ENCODE peak calls at places on chromosomes 6 and 20, in five cellular contexts. One of them, this sample, is unnamed.

GRCh38 chr20:8718214-8718613 is 350.7 kb upstream of the PLCB4 start:
- DNase-seq in stimulated activated CD8-positive, alpha-beta memory T cell treated with anti-CD3 and anti-CD28 coated beads, Interleukin-4, amount 100 ng/mL, for 4 hours: no peak
- DNase-seq in ecto neural progenitor cell: no peak
- DNase-seq in substantia nigra: no peak
- DNase-seq in activated T-cell treated with anti-CD3 and anti-CD28 coated beads, Interleukin-2, amount 50 U/mL, for 72 hours: no peak
- DNase-seq in this sample: no peak

GRCh38 chr20:45301824-45302251 is 4.8 kb upstream of the RBPJL start:
- DNase-seq in activated T-cell treated with anti-CD3 and anti-CD28 coated beads, Interleukin-2, amount 50 U/mL, for 72 hours: no peak
- DNase-seq in substantia nigra: no peak
- DNase-seq in ecto neural progenitor cell: no peak
- DNase-seq in stimulated activated CD8-positive, alpha-beta memory T cell treated with anti-CD3 and anti-CD28 coated beads, Interleukin-4, amount 100 ng/mL, for 4 hours: no peak
- DNase-seq in this sample: no peak

GRCh38 chr6:16386056-16386455 is 147.7 kb downstream of the GMPR start:
- DNase-seq in substantia nigra: no peak
- DNase-seq in stimulated activated CD8-positive, alpha-beta memory T cell treated with anti-CD3 and anti-CD28 coated beads, Interleukin-4, amount 100 ng/mL, for 4 hours: no peak
- DNase-seq in ecto neural progenitor cell: no peak
- DNase-seq in activated T-cell treated with anti-CD3 and anti-CD28 coated beads, Interleukin-2, amount 50 U/mL, for 72 hours: no peak
- DNase-seq in this sample: no peak

GRCh38 chr20:46605978-46606816 is 45.1 kb downstream of the SLC13A3 start:
- DNase-seq in ecto neural progenitor cell: peak; percentile 28
- DNase-seq in activated T-cell treated with anti-CD3 and anti-CD28 coated beads, Interleukin-2, amount 50 U/mL, for 72 hours: no peak
- DNase-seq in stimulated activated CD8-positive, alpha-beta memory T cell treated with anti-CD3 and anti-CD28 coated beads, Interleukin-4, amount 100 ng/mL, for 4 hours: no peak
- DNase-seq in substantia nigra: no peak
- DNase-seq in this sample: no peak

GRCh38 chr6:154888426-154888825 is 106.7 kb upstream of the TIAM2 start:
- DNase-seq in substantia nigra: no peak
- DNase-seq in ecto neural progenitor cell: no peak
- DNase-seq in stimulated activated CD8-positive, alpha-beta memory T cell treated with anti-CD3 and anti-CD28 coated beads, Interleukin-4, amount 100 ng/mL, for 4 hours: no peak
- DNase-seq in activated T-cell treated with anti-CD3 and anti-CD28 coated beads, Interleukin-2, amount 50 U/mL, for 72 hours: no peak
- DNase-seq in this sample: no peak

GRCh38 chr20:21096321-21097043 is 9.7 kb downstream of the LINC00237 start:
- DNase-seq in ecto neural progenitor cell: peak; percentile 72
- DNase-seq in stimulated activated CD8-positive, alpha-beta memory T cell treated with anti-CD3 and anti-CD28 coated beads, Interleukin-4, amount 100 ng/mL, for 4 hours: no peak
- DNase-seq in activated T-cell treated with anti-CD3 and anti-CD28 coated beads, Interleukin-2, amount 50 U/mL, for 72 hours: no peak
- DNase-seq in substantia nigra: no peak
- DNase-seq in this sample: no peak

GRCh38 chr20:10990625-10991382 is 317.0 kb upstream of the JAG1 start:
- DNase-seq in ecto neural progenitor cell: no peak
- DNase-seq in activated T-cell treated with anti-CD3 and anti-CD28 coated beads, Interleukin-2, amount 50 U/mL, for 72 hours: no peak
- DNase-seq in substantia nigra: no peak
- DNase-seq in stimulated activated CD8-positive, alpha-beta memory T cell treated with anti-CD3 and anti-CD28 coated beads, Interleukin-4, amount 100 ng/mL, for 4 hours: no peak
- DNase-seq in this sample: no peak

GRCh38 chr6:89873721-89874120 is 20.5 kb upstream of the GJA10 start:
- DNase-seq in stimulated activated CD8-positive, alpha-beta memory T cell treated with anti-CD3 and anti-CD28 coated beads, Interleukin-4, amount 100 ng/mL, for 4 hours: no peak
- DNase-seq in activated T-cell treated with anti-CD3 and anti-CD28 coated beads, Interleukin-2, amount 50 U/mL, for 72 hours: no peak
- DNase-seq in ecto neural progenitor cell: no peak
- DNase-seq in substantia nigra: no peak
- DNase-seq in this sample: no peak

GRCh38 chr6:27667651-27668441 is 194.9 kb upstream of the ZNF184 start:
- DNase-seq in substantia nigra: no peak
- DNase-seq in stimulated activated CD8-positive, alpha-beta memory T cell treated with anti-CD3 and anti-CD28 coated beads, Interleukin-4, amount 100 ng/mL, for 4 hours: no peak
- DNase-seq in ecto neural progenitor cell: no peak
- DNase-seq in activated T-cell treated with anti-CD3 and anti-CD28 coated beads, Interleukin-2, amount 50 U/mL, for 72 hours: no peak
- DNase-seq in this sample: no peak

GRCh38 chr20:60138263-60139127 is 180.3 kb downstream of the CDH26 start:
- DNase-seq in substantia nigra: no peak
- DNase-seq in stimulated activated CD8-positive, alpha-beta memory T cell treated with anti-CD3 and anti-CD28 coated beads, Interleukin-4, amount 100 ng/mL, for 4 hours: peak; percentile 8
- DNase-seq in activated T-cell treated with anti-CD3 and anti-CD28 coated beads, Interleukin-2, amount 50 U/mL, for 72 hours: peak; percentile 34
- DNase-seq in ecto neural progenitor cell: no peak
- DNase-seq in this sample: no peak

GRCh38 chr6:89295981-89296380 is 19.1 kb downstream of the GABRR2 start:
- DNase-seq in stimulated activated CD8-positive, alpha-beta memory T cell treated with anti-CD3 and anti-CD28 coated beads, Interleukin-4, amount 100 ng/mL, for 4 hours: no peak
- DNase-seq in activated T-cell treated with anti-CD3 and anti-CD28 coated beads, Interleukin-2, amount 50 U/mL, for 72 hours: no peak
- DNase-seq in substantia nigra: no peak
- DNase-seq in ecto neural progenitor cell: no peak
- DNase-seq in this sample: no peak

GRCh38 chr6:25417206-25417605 is 138.0 kb downstream of the CARMIL1 start:
- DNase-seq in stimulated activated CD8-positive, alpha-beta memory T cell treated with anti-CD3 and anti-CD28 coated beads, Interleukin-4, amount 100 ng/mL, for 4 hours: no peak
- DNase-seq in activated T-cell treated with anti-CD3 and anti-CD28 coated beads, Interleukin-2, amount 50 U/mL, for 72 hours: no peak
- DNase-seq in ecto neural progenitor cell: no peak
- DNase-seq in substantia nigra: no peak
- DNase-seq in this sample: no peak

GRCh38 chr20:45427236-45428149 is 11.6 kb downstream of the PIGT start:
- DNase-seq in stimulated activated CD8-positive, alpha-beta memory T cell treated with anti-CD3 and anti-CD28 coated beads, Interleukin-4, amount 100 ng/mL, for 4 hours: no peak
- DNase-seq in ecto neural progenitor cell: no peak
- DNase-seq in substantia nigra: no peak
- DNase-seq in activated T-cell treated with anti-CD3 and anti-CD28 coated beads, Interleukin-2, amount 50 U/mL, for 72 hours: no peak
- DNase-seq in this sample: no peak

GRCh38 chr20:1263853-1264252 is 2.2 kb upstream of the SNPH start:
- DNase-seq in ecto neural progenitor cell: no peak
- DNase-seq in substantia nigra: no peak
- DNase-seq in stimulated activated CD8-positive, alpha-beta memory T cell treated with anti-CD3 and anti-CD28 coated beads, Interleukin-4, amount 100 ng/mL, for 4 hours: no peak
- DNase-seq in activated T-cell treated with anti-CD3 and anti-CD28 coated beads, Interleukin-2, amount 50 U/mL, for 72 hours: no peak
- DNase-seq in this sample: no peak

GRCh38 chr20:25083141-25083772 is 1.3 kb upstream of the VSX1 start:
- DNase-seq in ecto neural progenitor cell: peak; percentile 49
- DNase-seq in stimulated activated CD8-positive, alpha-beta memory T cell treated with anti-CD3 and anti-CD28 coated beads, Interleukin-4, amount 100 ng/mL, for 4 hours: no peak
- DNase-seq in activated T-cell treated with anti-CD3 and anti-CD28 coated beads, Interleukin-2, amount 50 U/mL, for 72 hours: no peak
- DNase-seq in substantia nigra: no peak
- DNase-seq in this sample: no peak

GRCh38 chr20:59078231-59078630 is 35.6 kb upstream of the PRELID3B start:
- DNase-seq in substantia nigra: no peak
- DNase-seq in stimulated activated CD8-positive, alpha-beta memory T cell treated with anti-CD3 and anti-CD28 coated beads, Interleukin-4, amount 100 ng/mL, for 4 hours: no peak
- DNase-seq in ecto neural progenitor cell: no peak
- DNase-seq in activated T-cell treated with anti-CD3 and anti-CD28 coated beads, Interleukin-2, amount 50 U/mL, for 72 hours: no peak
- DNase-seq in this sample: no peak

GRCh38 chr6:46010270-46010669 is 5.4 kb downstream of the CLIC5 start:
- DNase-seq in ecto neural progenitor cell: no peak
- DNase-seq in activated T-cell treated with anti-CD3 and anti-CD28 coated beads, Interleukin-2, amount 50 U/mL, for 72 hours: no peak
- DNase-seq in substantia nigra: no peak
- DNase-seq in stimulated activated CD8-positive, alpha-beta memory T cell treated with anti-CD3 and anti-CD28 coated beads, Interleukin-4, amount 100 ng/mL, for 4 hours: no peak
- DNase-seq in this sample: no peak

GRCh38 chr20:24609757-24610156 is 140.3 kb downstream of the SYNDIG1 start:
- DNase-seq in ecto neural progenitor cell: no peak
- DNase-seq in activated T-cell treated with anti-CD3 and anti-CD28 coated beads, Interleukin-2, amount 50 U/mL, for 72 hours: no peak
- DNase-seq in substantia nigra: no peak
- DNase-seq in stimulated activated CD8-positive, alpha-beta memory T cell treated with anti-CD3 and anti-CD28 coated beads, Interleukin-4, amount 100 ng/mL, for 4 hours: no peak
- DNase-seq in this sample: no peak

GRCh38 chr6:125597411-125598253 is 151.8 kb upstream of the HEY2 start:
- DNase-seq in substantia nigra: no peak
- DNase-seq in activated T-cell treated with anti-CD3 and anti-CD28 coated beads, Interleukin-2, amount 50 U/mL, for 72 hours: no peak
- DNase-seq in ecto neural progenitor cell: no peak
- DNase-seq in stimulated activated CD8-positive, alpha-beta memory T cell treated with anti-CD3 and anti-CD28 coated beads, Interleukin-4, amount 100 ng/mL, for 4 hours: no peak
- DNase-seq in this sample: no peak

GRCh38 chr20:35695245-35695749 is 3.9 kb downstream of the NFS1 start:
- DNase-seq in substantia nigra: no peak
- DNase-seq in activated T-cell treated with anti-CD3 and anti-CD28 coated beads, Interleukin-2, amount 50 U/mL, for 72 hours: no peak
- DNase-seq in stimulated activated CD8-positive, alpha-beta memory T cell treated with anti-CD3 and anti-CD28 coated beads, Interleukin-4, amount 100 ng/mL, for 4 hours: no peak
- DNase-seq in ecto neural progenitor cell: no peak
- DNase-seq in this sample: no peak

GRCh38 chr6:142872376-142872775 is 72.6 kb downstream of the HIVEP2 start:
- DNase-seq in ecto neural progenitor cell: no peak
- DNase-seq in stimulated activated CD8-positive, alpha-beta memory T cell treated with anti-CD3 and anti-CD28 coated beads, Interleukin-4, amount 100 ng/mL, for 4 hours: no peak
- DNase-seq in substantia nigra: no peak
- DNase-seq in activated T-cell treated with anti-CD3 and anti-CD28 coated beads, Interleukin-2, amount 50 U/mL, for 72 hours: no peak
- DNase-seq in this sample: no peak

GRCh38 chr6:125346143-125346925 is 44.6 kb upstream of the HDDC2 start:
- DNase-seq in activated T-cell treated with anti-CD3 and anti-CD28 coated beads, Interleukin-2, amount 50 U/mL, for 72 hours: no peak
- DNase-seq in stimulated activated CD8-positive, alpha-beta memory T cell treated with anti-CD3 and anti-CD28 coated beads, Interleukin-4, amount 100 ng/mL, for 4 hours: no peak
- DNase-seq in substantia nigra: no peak
- DNase-seq in ecto neural progenitor cell: no peak
- DNase-seq in this sample: no peak